ENCODE peak calls at places on chromosomes 12 and 14, in eight cellular contexts. P, U, A, X, Y, K, L and S are unnamed samples.

GRCh38 chr14:61247935-61248334 is 33.2 kb downstream of the TMEM30B start:
- DNase-seq in Y (peak; percentile 99), U (no peak), K (no peak), A (no peak), L (no peak), X (no peak), P (no peak), S (no peak)

GRCh38 chr12:96193725-96194571 is at the start of gene ELK3:
- DNase-seq in K (no peak), Y (no peak), L (no peak), P (peak; percentile 75), X (peak; percentile 59), U (peak; percentile 74), A (peak; percentile 93), S (peak; percentile 41)

GRCh38 chr14:100851946-100852620 is 26.2 kb downstream of the MEG3 start:
- DNase-seq in X (no peak), L (no peak), A (peak; percentile 36), K (no peak), U (no peak), Y (no peak), P (no peak), S (no peak)

GRCh38 chr12:79267580-79267979 is 403.0 kb downstream of the SYT1 start:
- DNase-seq in A (no peak), X (no peak), L (no peak), Y (no peak), U (no peak), K (no peak), P (no peak), S (no peak)

GRCh38 chr12:132827763-132828703 is 636 bp downstream of the GOLGA3 start:
- DNase-seq in K (peak; percentile 38), U (no peak), A (no peak), L (no peak), Y (peak; percentile 27), P (no peak), X (no peak), S (peak; percentile 5)

GRCh38 chr14:89588016-89588415 is 171.0 kb upstream of the FOXN3 start:
- DNase-seq in L (no peak), X (no peak), A (no peak), P (no peak), Y (no peak), U (no peak), K (no peak), S (no peak)

GRCh38 chr12:89138048-89138852 is 214.1 kb downstream of the DUSP6 start:
- DNase-seq in K (no peak), L (no peak), U (no peak), P (no peak), X (no peak), Y (no peak), A (no peak), S (no peak)

GRCh38 chr14:65972346-65972745 is 513.8 kb upstream of the CCDC196 start:
- DNase-seq in A (no peak), L (no peak), K (no peak), X (no peak), U (no peak), P (no peak), Y (no peak), S (no peak)

GRCh38 chr12:108852674-108853073 is 4.7 kb downstream of the SSH1 start:
- DNase-seq in P (peak; percentile 70), X (no peak), A (no peak), K (no peak), Y (no peak), L (no peak), U (no peak), S (no peak)

GRCh38 chr12:122203968-122204828 is 689 bp downstream of the B3GNT4 start:
- DNase-seq in K (no peak), P (no peak), A (peak; percentile 88), L (no peak), U (peak; percentile 53), X (no peak), Y (no peak), S (peak; percentile 32)

GRCh38 chr14:53551862-53552261 is 398.7 kb upstream of the DDHD1 start:
- DNase-seq in U (no peak), A (no peak), K (no peak), P (no peak), X (no peak), Y (no peak), L (no peak), S (no peak)

GRCh38 chr12:116157845-116158267 is 119.6 kb downstream of the MED13L start:
- DNase-seq in L (no peak), U (no peak), Y (no peak), A (no peak), X (no peak), K (no peak), P (no peak), S (no peak)

GRCh38 chr12:85865905-85866304 is 8.2 kb upstream of the NTS start:
- DNase-seq in Y (no peak), U (no peak), P (no peak), A (no peak), K (no peak), X (no peak), L (no peak), S (no peak)

GRCh38 chr12:114812858-114813761 is 129.1 kb upstream of the TBX3 start:
- DNase-seq in L (no peak), U (peak; percentile 22), Y (peak; percentile 19), K (no peak), P (no peak), X (no peak), A (no peak), S (no peak)

GRCh38 chr12:82413994-82414393 is 55.7 kb downstream of the METTL25 start:
- DNase-seq in Y (no peak), P (no peak), U (no peak), X (no peak), L (no peak), K (no peak), A (no peak), S (no peak)

GRCh38 chr12:75587340-75588106 is 76.1 kb upstream of the KRR1 start:
- DNase-seq in U (no peak), Y (no peak), P (no peak), L (no peak), A (no peak), K (peak; percentile 2), X (no peak), S (no peak)

GRCh38 chr12:24045816-24046257 is 96.4 kb upstream of the SOX5 start:
- DNase-seq in X (no peak), L (no peak), U (no peak), Y (peak; percentile 27), K (no peak), A (no peak), P (no peak), S (no peak)

GRCh38 chr12:23851602-23852001 is 97.9 kb downstream of the SOX5 start:
- DNase-seq in K (no peak), L (no peak), A (no peak), Y (no peak), X (no peak), U (no peak), P (no peak), S (no peak)

GRCh38 chr12:123384318-123384993 is 524 bp downstream of the KMT5A start:
- DNase-seq in P (no peak), X (no peak), L (no peak), U (peak; percentile 45), K (no peak), A (peak; percentile 85), Y (no peak), S (no peak)
- TF ChIP-seq CTCF in P (no peak), X (no peak), L (no peak), U (no peak), K (no peak), A (no peak), Y (no peak), S (peak; percentile 15)

GRCh38 chr12:72035625-72036024 is 97.0 kb downstream of the TPH2 start:
- DNase-seq in K (no peak), A (no peak), X (peak; percentile 44), U (no peak), P (no peak), L (no peak), Y (no peak), S (no peak)
- TF ChIP-seq CTCF in K (no peak), A (no peak), X (peak; percentile 29), U (no peak), P (no peak), L (no peak), Y (no peak), S (no peak)

GRCh38 chr12:53176750-53177149 is 3.8 kb upstream of the ZNF740 start:
- DNase-seq in L (no peak), X (peak; percentile 4), A (no peak), K (no peak), Y (no peak), P (no peak), U (no peak), S (no peak)

GRCh38 chr12:53171725-53172329 is 8.7 kb upstream of the ZNF740 start:
- DNase-seq in A (no peak), K (no peak), Y (no peak), X (no peak), L (no peak), U (no peak), P (no peak), S (no peak)

GRCh38 chr12:53172352-53172751 is 8.2 kb upstream of the ZNF740 start:
- DNase-seq in A (no peak), U (no peak), Y (no peak), P (no peak), X (no peak), L (no peak), K (peak; percentile 16), S (no peak)

GRCh38 chr12:53173085-53173715 is 7.3 kb upstream of the ZNF740 start:
- DNase-seq in Y (no peak), A (no peak), U (no peak), L (no peak), P (no peak), K (no peak), X (no peak), S (no peak)

GRCh38 chr12:53174881-53175491 is 5.5 kb upstream of the ZNF740 start:
- DNase-seq in U (no peak), X (peak; percentile 94), A (no peak), L (no peak), P (no peak), K (no peak), Y (no peak), S (no peak)
- TF ChIP-seq CTCF in U (peak; percentile 14), X (peak; percentile 63), A (peak; percentile 28), L (no peak), P (no peak), K (peak; percentile 29), Y (peak; percentile 41), S (peak; percentile 36)

GRCh38 chr12:63222582-63222981 is 71.6 kb upstream of the AVPR1A start:
- DNase-seq in X (no peak), U (no peak), P (no peak), A (no peak), K (no peak), L (no peak), Y (no peak), S (no peak)

GRCh38 chr12:63223128-63223527 is 72.1 kb upstream of the AVPR1A start:
- DNase-seq in Y (no peak), L (no peak), A (no peak), K (no peak), X (no peak), U (no peak), P (no peak), S (no peak)

DNA sequence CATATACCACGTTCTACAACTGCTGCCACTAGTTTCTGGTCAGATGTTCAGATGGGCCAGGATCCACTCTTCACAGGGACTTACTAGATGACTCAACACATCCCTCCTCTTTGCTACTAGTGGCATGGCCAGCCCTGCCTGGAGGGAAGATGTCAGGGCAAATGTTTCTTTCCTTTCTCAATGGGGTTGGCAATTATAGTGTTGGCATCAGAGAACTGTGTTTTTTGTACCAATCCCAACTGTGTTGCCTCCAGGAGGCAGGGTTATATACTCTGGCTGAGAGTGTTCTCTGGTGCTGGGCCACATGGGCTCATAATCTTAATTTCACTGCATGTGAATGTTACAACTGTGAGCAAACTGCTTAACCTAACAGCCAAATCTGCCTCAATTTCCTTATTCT is 69.9 kb upstream of the AVPR1A start:
- DNase-seq in U (no peak), A (no peak), L (no peak), X (no peak), P (no peak), Y (no peak), K (no peak), S (no peak)
- TF ChIP-seq CTCF in U (no peak), A (no peak), L (no peak), X (no peak), P (no peak), Y (no peak), K (no peak), S (no peak)